ENCODE peak calls at places on chromosomes 13 and 19, in five cellular contexts. K is HFFc6, D is ureter, L is MV-4-11, W is EH. E is an unnamed sample.

GRCh38 chr13:41631296-41631965 is 174.1 kb downstream of the RGCC start:
- DNase-seq in K (no peak), L (no peak), W (peak; percentile 38), D (no peak), E (no peak)

GRCh38 chr13:97254809-97255208 is 32.7 kb downstream of the MBNL2 start:
- DNase-seq in L (no peak), K (peak; percentile 77), D (no peak), W (peak; percentile 65), E (no peak)

GRCh38 chr19:16611121-16611520 is 16.9 kb downstream of the MED26 start:
- DNase-seq in W (no peak), D (no peak), L (no peak), K (no peak), E (no peak)

GRCh38 chr19:36023432-36023831 is 9.2 kb downstream of the CLIP3 start:
- DNase-seq in L (no peak), D (no peak), W (no peak), K (no peak), E (no peak)

GRCh38 chr19:31332096-31332495 is 17.1 kb downstream of the TSHZ3 start:
- DNase-seq in W (peak; percentile 67), D (no peak), K (no peak), L (no peak), E (no peak)

GRCh38 chr19:43913383-43913782 is 21.7 kb downstream of the ZNF45 start:
- DNase-seq in W (no peak), D (no peak), K (no peak), L (no peak), E (no peak)

GRCh38 chr19:16369664-16370576 is 45.3 kb downstream of the KLF2 start:
- DNase-seq in L (no peak), W (no peak), K (no peak), D (no peak), E (no peak)

GRCh38 chr13:62512194-62513141 is 1096.8 kb upstream of the PCDH20 start:
- DNase-seq in D (no peak), K (no peak), W (peak; percentile 2), L (peak; percentile 26), E (no peak)

GRCh38 chr19:8321760-8322637 is 703 bp downstream of the RPS28 start:
- DNase-seq in W (no peak), L (no peak), K (no peak), D (no peak), E (no peak)

GRCh38 chr19:42254850-42255765 is at the start of gene ERF:
- DNase-seq in W (peak; percentile 90), K (peak; percentile 83), L (peak; percentile 85), D (peak; percentile 95), E (peak; percentile 97)

GRCh38 chr19:33029746-33030303 is 34.9 kb downstream of the RHPN2 start:
- DNase-seq in W (no peak), D (no peak), L (no peak), K (no peak), E (no peak)

GRCh38 chr19:7533281-7533819 is 2.2 kb upstream of the PNPLA6 start:
- DNase-seq in K (peak; percentile 79), W (peak; percentile 64), L (no peak), D (peak; percentile 77), E (peak; percentile 87)

GRCh38 chr13:48233097-48233885 is at the start of gene ITM2B:
- DNase-seq in K (peak; percentile 37), W (peak; percentile 77), D (peak; percentile 81), L (peak; percentile 44), E (peak; percentile 88)

GRCh38 chr19:44807162-44807561 is 1.7 kb upstream of the BCAM start:
- DNase-seq in D (no peak), L (no peak), W (no peak), K (no peak), E (no peak)

GRCh38 chr19:2721570-2722540 is 683 bp upstream of the DIRAS1 start:
- DNase-seq in W (no peak), K (no peak), D (no peak), L (no peak), E (no peak)

GRCh38 chr13:97855570-97855970 is 97.9 kb upstream of the IPO5 start:
- DNase-seq in W (peak; percentile 87), L (peak; percentile 39), K (peak; percentile 66), D (peak; percentile 47), E (no peak)

GRCh38 chr19:11160119-11160768 is 4.7 kb upstream of the SPC24 start:
- DNase-seq in K (no peak), L (peak; percentile 28), W (peak; percentile 21), D (no peak), E (no peak)

GRCh38 chr19:3792114-3792513 is 5.9 kb upstream of the MATK start:
- DNase-seq in D (no peak), K (no peak), W (no peak), L (peak; percentile 27), E (no peak)

GRCh38 chr19:5245631-5246553 is 94.7 kb downstream of the PTPRS start:
- DNase-seq in K (no peak), L (no peak), D (no peak), W (no peak), E (no peak)

GRCh38 chr19:35644987-35645679 is 3.0 kb upstream of the COX6B1 start:
- DNase-seq in L (peak; percentile 74), K (no peak), D (peak; percentile 86), W (peak; percentile 72), E (peak; percentile 95)

GRCh38 chr13:108463365-108463764 is 166.0 kb upstream of the MYO16 start:
- DNase-seq in L (no peak), D (no peak), W (peak; percentile 50), K (peak; percentile 68), E (no peak)

GRCh38 chr13:44516771-44517170 is 59.4 kb downstream of the TSC22D1 start:
- DNase-seq in W (no peak), K (no peak), D (no peak), L (no peak), E (no peak)

GRCh38 chr19:29013988-29014387 is 199.0 kb downstream of the UQCRFS1 start:
- DNase-seq in D (no peak), K (no peak), L (no peak), W (no peak), E (no peak)

GRCh38 chr13:26480246-26480855 is 77.1 kb upstream of the WASF3 start:
- DNase-seq in D (no peak), W (peak; percentile 58), K (peak; percentile 35), L (no peak), E (no peak)

GRCh38 chr13:28204043-28204442 is 65.7 kb downstream of the PAN3 start:
- DNase-seq in L (no peak), K (no peak), W (no peak), D (no peak), E (no peak)

GRCh38 chr19:48415395-48415794 is 21.9 kb downstream of the GRIN2D start:
- DNase-seq in D (peak; percentile 70), K (no peak), W (peak; percentile 72), L (peak; percentile 66), E (peak; percentile 88)

GRCh38 chr13:38707433-38707832 is 20.6 kb downstream of the FREM2 start:
- DNase-seq in D (no peak), K (no peak), L (no peak), W (no peak), E (no peak)

GRCh38 chr13:110250258-110250891 is 56.6 kb downstream of the COL4A1 start:
- DNase-seq in L (no peak), W (peak; percentile 91), K (peak; percentile 80), D (peak; percentile 41), E (peak; percentile 67)

GRCh38 chr13:74289861-74290260 is 155.7 kb upstream of the KLF12 start:
- DNase-seq in K (no peak), D (no peak), L (no peak), W (no peak), E (no peak)

E was measured in sciatic nerve.